ENCODE peak calls at places on chromosome 13, in eight cellular contexts. One of them, this sample, is unnamed.

GRCh38 chr13:41455725-41456419 is 1.5 kb upstream of the RGCC start:
- DNase-seq in BJ: no peak
- DNase-seq in heart left ventricle: no peak
- DNase-seq in gastrocnemius medialis: no peak
- DNase-seq in CD8-positive, alpha-beta T cell: no peak
- DNase-seq in breast epithelium: no peak
- DNase-seq in endodermal cell: peak; percentile 56
- DNase-seq in cardiac fibroblast: no peak
- DNase-seq in this sample: no peak

GRCh38 chr13:111322001-111322915 is 1.8 kb downstream of the TEX29 start:
- DNase-seq in BJ: no peak
- DNase-seq in heart left ventricle: no peak
- DNase-seq in gastrocnemius medialis: no peak
- DNase-seq in CD8-positive, alpha-beta T cell: no peak
- DNase-seq in breast epithelium: no peak
- DNase-seq in endodermal cell: peak; percentile 44
- DNase-seq in cardiac fibroblast: no peak
- DNase-seq in this sample: no peak

GRCh38 chr13:36098080-36098479 is 33.1 kb downstream of the DCLK1 start:
- DNase-seq in BJ: no peak
- DNase-seq in heart left ventricle: no peak
- DNase-seq in gastrocnemius medialis: no peak
- DNase-seq in CD8-positive, alpha-beta T cell: no peak
- DNase-seq in breast epithelium: no peak
- DNase-seq in endodermal cell: no peak
- DNase-seq in cardiac fibroblast: peak; percentile 7
- DNase-seq in this sample: no peak

GRCh38 chr13:75479102-75479501 is 2.9 kb downstream of the TBC1D4 start:
- DNase-seq in BJ: no peak
- DNase-seq in heart left ventricle: no peak
- DNase-seq in gastrocnemius medialis: no peak
- DNase-seq in CD8-positive, alpha-beta T cell: no peak
- DNase-seq in breast epithelium: no peak
- DNase-seq in endodermal cell: no peak
- DNase-seq in cardiac fibroblast: no peak
- DNase-seq in this sample: no peak

GRCh38 chr13:46367622-46368327 is 19.3 kb downstream of the RUBCNL start:
- DNase-seq in BJ: no peak
- DNase-seq in heart left ventricle: no peak
- DNase-seq in gastrocnemius medialis: no peak
- DNase-seq in CD8-positive, alpha-beta T cell: no peak
- DNase-seq in breast epithelium: no peak
- DNase-seq in endodermal cell: no peak
- DNase-seq in cardiac fibroblast: peak; percentile 82
- DNase-seq in this sample: no peak

GRCh38 chr13:67355791-67356190 is 125.7 kb upstream of the PCDH9 start:
- DNase-seq in BJ: no peak
- DNase-seq in heart left ventricle: no peak
- DNase-seq in gastrocnemius medialis: no peak
- DNase-seq in CD8-positive, alpha-beta T cell: no peak
- DNase-seq in breast epithelium: no peak
- DNase-seq in endodermal cell: no peak
- DNase-seq in cardiac fibroblast: no peak
- DNase-seq in this sample: no peak

GRCh38 chr13:37446503-37446902 is 152.1 kb downstream of the POSTN start:
- DNase-seq in BJ: peak; percentile 85
- DNase-seq in heart left ventricle: peak; percentile 35
- DNase-seq in gastrocnemius medialis: no peak
- DNase-seq in CD8-positive, alpha-beta T cell: no peak
- DNase-seq in breast epithelium: no peak
- DNase-seq in endodermal cell: no peak
- DNase-seq in cardiac fibroblast: peak; percentile 99
- DNase-seq in this sample: peak; percentile 96

GRCh38 chr13:95502216-95502615 is 50.3 kb upstream of the CLDN10 start:
- DNase-seq in BJ: no peak
- DNase-seq in heart left ventricle: no peak
- DNase-seq in gastrocnemius medialis: no peak
- DNase-seq in CD8-positive, alpha-beta T cell: no peak
- DNase-seq in breast epithelium: no peak
- DNase-seq in endodermal cell: no peak
- DNase-seq in cardiac fibroblast: no peak
- DNase-seq in this sample: no peak

GRCh38 chr13:61700663-61701062 is 285.0 kb upstream of the PCDH20 start:
- DNase-seq in BJ: no peak
- DNase-seq in heart left ventricle: no peak
- DNase-seq in gastrocnemius medialis: no peak
- DNase-seq in CD8-positive, alpha-beta T cell: no peak
- DNase-seq in breast epithelium: no peak
- DNase-seq in endodermal cell: no peak
- DNase-seq in cardiac fibroblast: no peak
- DNase-seq in this sample: no peak

GRCh38 chr13:51818276-51818675 is 14.3 kb upstream of the DHRS12 start:
- DNase-seq in BJ: no peak
- DNase-seq in heart left ventricle: peak; percentile 58
- DNase-seq in gastrocnemius medialis: no peak
- DNase-seq in CD8-positive, alpha-beta T cell: no peak
- DNase-seq in breast epithelium: no peak
- DNase-seq in endodermal cell: no peak
- DNase-seq in cardiac fibroblast: no peak
- DNase-seq in this sample: no peak
- TF ChIP-seq CTCF in BJ: no peak
- TF ChIP-seq CTCF in heart left ventricle: no peak
- TF ChIP-seq CTCF in gastrocnemius medialis: no peak
- TF ChIP-seq CTCF in CD8-positive, alpha-beta T cell: peak; percentile 31
- TF ChIP-seq CTCF in breast epithelium: no peak
- TF ChIP-seq CTCF in endodermal cell: peak; percentile 52
- TF ChIP-seq CTCF in cardiac fibroblast: no peak
- TF ChIP-seq CTCF in this sample: no peak

DNA sequence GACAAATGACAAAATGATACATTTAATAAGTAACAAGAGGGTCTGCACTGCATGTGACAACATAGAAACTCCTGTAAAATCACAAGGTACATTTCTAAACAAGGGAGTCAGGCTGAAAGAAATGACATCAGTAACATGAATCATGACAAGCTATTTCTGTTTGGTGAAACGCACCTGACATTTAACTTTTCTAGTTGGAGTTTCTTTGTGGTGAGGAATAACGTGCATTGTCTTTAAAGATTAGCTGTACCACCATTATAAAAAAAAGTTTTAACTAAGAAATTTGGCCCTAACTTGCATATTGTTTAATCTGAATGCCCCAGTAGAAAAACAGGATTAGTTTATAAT is 418.3 kb downstream of the KLF12 start:
- DNase-seq in BJ: no peak
- DNase-seq in heart left ventricle: no peak
- DNase-seq in gastrocnemius medialis: no peak
- DNase-seq in CD8-positive, alpha-beta T cell: no peak
- DNase-seq in breast epithelium: no peak
- DNase-seq in endodermal cell: no peak
- DNase-seq in cardiac fibroblast: peak; percentile 28
- DNase-seq in this sample: peak; percentile 52
- H3K4me3 ChIP-seq in BJ: no peak overlapping the region
- H3K4me3 ChIP-seq in heart left ventricle: no peak overlapping the region
- H3K4me3 ChIP-seq in gastrocnemius medialis: no peak overlapping the region
- H3K4me3 ChIP-seq in CD8-positive, alpha-beta T cell: no peak overlapping the region
- H3K4me3 ChIP-seq in breast epithelium: no peak overlapping the region
- H3K4me3 ChIP-seq in endodermal cell: no peak overlapping the region
- H3K4me3 ChIP-seq in cardiac fibroblast: no peak overlapping the region
- H3K4me3 ChIP-seq in this sample: no peak overlapping the region

GRCh38 chr13:28684257-28684656 is 25.3 kb downstream of the POMP start:
- DNase-seq in BJ: no peak
- DNase-seq in heart left ventricle: no peak
- DNase-seq in gastrocnemius medialis: no peak
- DNase-seq in CD8-positive, alpha-beta T cell: no peak
- DNase-seq in breast epithelium: no peak
- DNase-seq in endodermal cell: peak; percentile 97
- DNase-seq in cardiac fibroblast: no peak
- DNase-seq in this sample: no peak

GRCh38 chr13:28685114-28685513 is 26.2 kb downstream of the POMP start:
- DNase-seq in BJ: no peak
- DNase-seq in heart left ventricle: no peak
- DNase-seq in gastrocnemius medialis: no peak
- DNase-seq in CD8-positive, alpha-beta T cell: no peak
- DNase-seq in breast epithelium: no peak
- DNase-seq in endodermal cell: no peak
- DNase-seq in cardiac fibroblast: no peak
- DNase-seq in this sample: no peak

GRCh38 chr13:28678809-28679208 is 19.9 kb downstream of the POMP start:
- DNase-seq in BJ: no peak
- DNase-seq in heart left ventricle: no peak
- DNase-seq in gastrocnemius medialis: no peak
- DNase-seq in CD8-positive, alpha-beta T cell: no peak
- DNase-seq in breast epithelium: no peak
- DNase-seq in endodermal cell: no peak
- DNase-seq in cardiac fibroblast: no peak
- DNase-seq in this sample: no peak

GRCh38 chr13:28680541-28680940 is 21.6 kb downstream of the POMP start:
- DNase-seq in BJ: no peak
- DNase-seq in heart left ventricle: no peak
- DNase-seq in gastrocnemius medialis: no peak
- DNase-seq in CD8-positive, alpha-beta T cell: no peak
- DNase-seq in breast epithelium: no peak
- DNase-seq in endodermal cell: no peak
- DNase-seq in cardiac fibroblast: no peak
- DNase-seq in this sample: no peak

DNA sequence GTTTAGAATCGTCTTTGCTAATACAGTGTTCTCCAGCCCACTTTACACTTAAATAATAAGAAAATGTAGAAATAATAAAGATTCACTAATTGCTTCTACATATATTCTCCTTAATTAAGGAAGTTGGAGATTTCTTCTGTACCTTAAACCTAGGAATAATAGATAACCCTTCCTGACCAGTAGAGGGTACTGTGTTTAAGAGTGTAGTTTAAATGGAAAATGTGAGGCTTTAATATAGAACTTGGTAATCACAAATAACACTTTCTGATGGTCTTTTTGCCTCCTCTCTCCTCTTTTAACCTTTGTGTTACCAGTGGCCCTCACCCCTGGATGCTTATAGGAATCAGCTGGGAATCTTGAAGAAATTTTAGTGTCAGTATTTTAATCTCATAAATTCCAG is 20.7 kb downstream of the POMP start:
- DNase-seq in BJ: no peak
- DNase-seq in heart left ventricle: no peak
- DNase-seq in gastrocnemius medialis: no peak
- DNase-seq in CD8-positive, alpha-beta T cell: no peak
- DNase-seq in breast epithelium: no peak
- DNase-seq in endodermal cell: no peak
- DNase-seq in cardiac fibroblast: peak; percentile 43
- DNase-seq in this sample: no peak
- TF ChIP-seq CTCF in BJ: peak; percentile 34
- TF ChIP-seq CTCF in heart left ventricle: peak; percentile 8
- TF ChIP-seq CTCF in gastrocnemius medialis: no peak
- TF ChIP-seq CTCF in CD8-positive, alpha-beta T cell: peak; percentile 14
- TF ChIP-seq CTCF in breast epithelium: no peak
- TF ChIP-seq CTCF in endodermal cell: peak; percentile 71
- TF ChIP-seq CTCF in cardiac fibroblast: peak; percentile 38
- TF ChIP-seq CTCF in this sample: peak; percentile 45

GRCh38 chr13:109776575-109776974 is 9.8 kb downstream of the IRS2 start:
- DNase-seq in BJ: no peak
- DNase-seq in heart left ventricle: no peak
- DNase-seq in gastrocnemius medialis: no peak
- DNase-seq in CD8-positive, alpha-beta T cell: no peak
- DNase-seq in breast epithelium: no peak
- DNase-seq in endodermal cell: no peak
- DNase-seq in cardiac fibroblast: no peak
- DNase-seq in this sample: no peak
- H3K4me3 ChIP-seq in BJ: no peak overlapping the region
- H3K4me3 ChIP-seq in heart left ventricle: no peak overlapping the region
- H3K4me3 ChIP-seq in gastrocnemius medialis: no peak overlapping the region
- H3K4me3 ChIP-seq in CD8-positive, alpha-beta T cell: no peak overlapping the region
- H3K4me3 ChIP-seq in breast epithelium: peak overlapping the region; percentile 97
- H3K4me3 ChIP-seq in endodermal cell: no peak overlapping the region
- H3K4me3 ChIP-seq in cardiac fibroblast: no peak overlapping the region
- H3K4me3 ChIP-seq in this sample: peak overlapping the region; percentile 5

GRCh38 chr13:32629313-32629712 is 43.1 kb downstream of the PDS5B start:
- DNase-seq in BJ: no peak
- DNase-seq in heart left ventricle: no peak
- DNase-seq in gastrocnemius medialis: no peak
- DNase-seq in CD8-positive, alpha-beta T cell: no peak
- DNase-seq in breast epithelium: no peak
- DNase-seq in endodermal cell: no peak
- DNase-seq in cardiac fibroblast: no peak
- DNase-seq in this sample: no peak

GRCh38 chr13:32632343-32632910 is 46.2 kb downstream of the PDS5B start:
- DNase-seq in BJ: no peak
- DNase-seq in heart left ventricle: no peak
- DNase-seq in gastrocnemius medialis: no peak
- DNase-seq in CD8-positive, alpha-beta T cell: no peak
- DNase-seq in breast epithelium: no peak
- DNase-seq in endodermal cell: no peak
- DNase-seq in cardiac fibroblast: no peak
- DNase-seq in this sample: no peak

GRCh38 chr13:32624441-32624840 is 38.2 kb downstream of the PDS5B start:
- DNase-seq in BJ: no peak
- DNase-seq in heart left ventricle: no peak
- DNase-seq in gastrocnemius medialis: no peak
- DNase-seq in CD8-positive, alpha-beta T cell: no peak
- DNase-seq in breast epithelium: no peak
- DNase-seq in endodermal cell: no peak
- DNase-seq in cardiac fibroblast: peak; percentile 31
- DNase-seq in this sample: no peak

GRCh38 chr13:32627793-32628192 is 41.5 kb downstream of the PDS5B start:
- DNase-seq in BJ: no peak
- DNase-seq in heart left ventricle: no peak
- DNase-seq in gastrocnemius medialis: no peak
- DNase-seq in CD8-positive, alpha-beta T cell: no peak
- DNase-seq in breast epithelium: no peak
- DNase-seq in endodermal cell: no peak
- DNase-seq in cardiac fibroblast: no peak
- DNase-seq in this sample: no peak

DNA sequence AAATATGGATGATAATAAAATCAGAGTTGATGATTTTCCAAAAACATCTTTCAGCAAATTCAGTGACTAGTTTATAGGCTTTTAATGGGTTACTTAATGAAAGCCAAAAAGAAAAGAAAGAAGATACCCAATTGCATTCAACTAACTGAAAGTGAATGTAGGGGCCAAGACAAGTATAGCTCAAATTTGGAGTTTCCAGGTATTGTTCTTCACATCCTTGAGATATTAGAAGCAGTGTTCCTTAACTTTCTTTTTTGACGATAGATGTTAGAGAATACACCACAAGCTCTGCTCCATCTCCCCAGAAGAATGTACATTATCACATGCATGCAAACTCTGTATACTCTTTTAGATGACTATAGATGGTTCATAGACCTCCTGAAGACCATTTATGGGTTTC is 43.6 kb downstream of the PDS5B start:
- DNase-seq in BJ: no peak
- DNase-seq in heart left ventricle: no peak
- DNase-seq in gastrocnemius medialis: no peak
- DNase-seq in CD8-positive, alpha-beta T cell: no peak
- DNase-seq in breast epithelium: no peak
- DNase-seq in endodermal cell: no peak
- DNase-seq in cardiac fibroblast: no peak
- DNase-seq in this sample: no peak
- TF ChIP-seq CTCF in BJ: no peak
- TF ChIP-seq CTCF in heart left ventricle: no peak
- TF ChIP-seq CTCF in gastrocnemius medialis: no peak
- TF ChIP-seq CTCF in CD8-positive, alpha-beta T cell: no peak
- TF ChIP-seq CTCF in breast epithelium: no peak
- TF ChIP-seq CTCF in endodermal cell: no peak
- TF ChIP-seq CTCF in cardiac fibroblast: no peak
- TF ChIP-seq CTCF in this sample: no peak

This sample was measured in retinal pigment epithelial cell.